ENCODE peak calls at places on chromosome 2, in eight cellular contexts. D is fibroblast of the aortic adventitia; W is neural crest cell; Y is CD8-positive, alpha-beta memory T cell; F is fibroblast of mammary gland; S is pons; N is T-helper 17 cell; J is KBM-7. O is an unnamed sample.
A peak's percentile ranks its signal among the peaks of the same experiment; 100 is the strongest.

GRCh38 chr2:176494949-176495353 is 225.7 kb downstream of the MTX2 start:
- DNase-seq in F (peak; percentile 50), D (peak; percentile 27), Y (no peak), J (peak; percentile 70), S (peak; percentile 66), N (no peak), W (no peak), O (no peak)

GRCh38 chr2:120372816-120373215 is 26.9 kb downstream of the INHBB start:
- DNase-seq in N (no peak), F (no peak), S (no peak), J (no peak), Y (no peak), D (no peak), W (no peak), O (no peak)

GRCh38 chr2:208354964-208355381 is 51.6 kb upstream of the PTH2R start:
- DNase-seq in D (no peak), S (no peak), W (no peak), J (no peak), F (no peak), Y (no peak), N (no peak), O (no peak)

GRCh38 chr2:200635251-200635650 is 49.4 kb downstream of the AOX1 start:
- DNase-seq in W (no peak), J (peak; percentile 57), S (no peak), Y (no peak), D (no peak), N (no peak), F (peak; percentile 32), O (peak; percentile 22)

GRCh38 chr2:220000080-220000479 is 372.6 kb downstream of the SLC4A3 start:
- DNase-seq in W (no peak), S (no peak), F (no peak), Y (no peak), D (no peak), J (no peak), N (no peak), O (peak; percentile 16)

GRCh38 chr2:121809607-121810006 is 54.2 kb downstream of the TSN start:
- DNase-seq in F (no peak), N (no peak), Y (no peak), D (no peak), W (no peak), J (no peak), S (no peak), O (no peak)

GRCh38 chr2:218805627-218806026 is 23.7 kb downstream of the CYP27A1 start:
- DNase-seq in J (peak; percentile 14), S (no peak), N (no peak), W (no peak), Y (no peak), F (peak; percentile 47), D (peak; percentile 49), O (peak; percentile 81)

GRCh38 chr2:105323117-105323516 is 6.4 kb downstream of the TGFBRAP1 start:
- DNase-seq in W (no peak), S (no peak), F (no peak), Y (no peak), D (no peak), J (no peak), N (no peak), O (no peak)

GRCh38 chr2:142189506-142189905 is 58.7 kb upstream of the LRP1B start:
- DNase-seq in F (no peak), D (no peak), J (no peak), W (no peak), Y (no peak), S (no peak), N (no peak), O (peak; percentile 58)

GRCh38 chr2:160156665-160157064 is 43.4 kb downstream of the ITGB6 start:
- DNase-seq in J (no peak), S (no peak), D (peak; percentile 72), F (peak; percentile 94), W (no peak), N (no peak), Y (no peak), O (peak; percentile 83)

GRCh38 chr2:233481368-233482142 is 85.0 kb downstream of the USP40 start:
- DNase-seq in N (no peak), Y (no peak), D (no peak), W (no peak), F (no peak), S (no peak), J (no peak), O (no peak)

O was measured in iris pigment epithelial cell.